ENCODE peak calls at places on chromosomes 1 and 21, in seven cellular contexts. P is germinal center; H is activated CD4-positive, alpha-beta T cell treated with anti-CD3 and anti-CD28 coated beads, Interleukin-2, amount 50 U/mL, for 48 hours; C is left cardiac atrium; M is EL; G is hypothalamus; V is T follicular helper cell. K is an unnamed sample.

GRCh38 chr1:53583021-53583902 is 124.1 kb downstream of the DMRTB1 start:
- DNase-seq in C (no peak), G (no peak), M (no peak), H (no peak), V (no peak), P (no peak), K (no peak)

GRCh38 chr1:177567393-177567792 is 396.6 kb downstream of the BRINP2 start:
- DNase-seq in P (no peak), G (no peak), H (no peak), V (no peak), C (no peak), M (peak), K (no peak)

GRCh38 chr1:241499910-241500309 is 19.6 kb downstream of the FH start:
- DNase-seq in G (no peak), C (no peak), H (no peak), P (no peak), M (peak), V (no peak), K (peak)

GRCh38 chr1:33637846-33638440 is 165.5 kb downstream of the ZSCAN20 start:
- DNase-seq in H (no peak), M (no peak), V (no peak), G (no peak), P (no peak), C (no peak), K (no peak)

GRCh38 chr21:18053151-18053550 is 191.5 kb upstream of the CHODL start:
- DNase-seq in G (no peak), P (no peak), H (no peak), V (no peak), M (no peak), C (no peak), K (no peak)

GRCh38 chr1:204751883-204752687 is 66.5 kb upstream of the LRRN2 start:
- DNase-seq in C (no peak), V (no peak), H (no peak), G (no peak), P (no peak), M (no peak), K (no peak)

GRCh38 chr1:3356827-3357457 is 97.5 kb upstream of the ARHGEF16 start:
- DNase-seq in V (no peak), P (no peak), M (no peak), C (no peak), G (no peak), H (no peak), K (no peak)

GRCh38 chr1:230279583-230279945 is 146.6 kb downstream of the PGBD5 start:
- DNase-seq in H (no peak), P (no peak), G (no peak), C (no peak), M (no peak), V (no peak), K (no peak)

GRCh38 chr1:198909973-198910372 is 271.1 kb downstream of the PTPRC start:
- DNase-seq in G (no peak), V (no peak), M (peak), C (no peak), P (no peak), H (no peak), K (no peak)

GRCh38 chr1:11629184-11629583 is 25.0 kb downstream of the FBXO2 start:
- DNase-seq in P (no peak), V (no peak), M (no peak), H (no peak), C (no peak), G (no peak), K (no peak)

GRCh38 chr1:178630418-178630817 is 94.6 kb upstream of the RALGPS2 start:
- DNase-seq in G (no peak), M (no peak), H (no peak), P (no peak), V (no peak), C (no peak), K (no peak)

GRCh38 chr1:8170059-8170835 is 144.1 kb upstream of the ERRFI1 start:
- DNase-seq in C (no peak), M (no peak), G (no peak), P (no peak), V (no peak), H (no peak), K (no peak)

K was measured in MM.1S.